ENCODE peak calls at places on chromosomes 7 and 10, in five cellular contexts. R is GM23248, W is PC-9, Y is neural progenitor cell, V is SK-N-SH. C is an unnamed sample.

GRCh38 chr7:106504207-106504606 is 156.8 kb downstream of the CCDC71L start:
- DNase-seq in V (no peak), W (no peak), R (no peak), Y (no peak), C (no peak)

GRCh38 chr7:44313621-44314031 is 11.8 kb downstream of the CAMK2B start:
- DNase-seq in V (no peak), Y (no peak), R (no peak), W (no peak), C (no peak)

GRCh38 chr7:155870334-155871180 is 58.3 kb upstream of the SHH start:
- DNase-seq in V (no peak), R (no peak), W (no peak), Y (no peak), C (no peak)

GRCh38 chr7:158631574-158632195 is 44.1 kb upstream of the PTPRN2 start:
- DNase-seq in Y (no peak), V (no peak), W (no peak), R (no peak), C (no peak)

GRCh38 chr10:94212876-94213595 is 149.7 kb downstream of the NOC3L start:
- DNase-seq in R (peak; percentile 49), Y (no peak), V (no peak), W (peak; percentile 30), C (no peak)

GRCh38 chr10:80530251-80530650 is 7.5 kb upstream of the SH2D4B start:
- DNase-seq in V (peak; percentile 42), Y (no peak), R (peak; percentile 34), W (peak; percentile 67), C (no peak)

GRCh38 chr10:641149-642010 is 48.1 kb downstream of the DIP2C start:
- DNase-seq in Y (no peak), V (no peak), W (no peak), R (no peak), C (no peak)

GRCh38 chr7:130148561-130148960 is 56.6 kb downstream of the TMEM209 start:
- DNase-seq in W (no peak), V (no peak), Y (no peak), R (no peak), C (no peak)

GRCh38 chr10:86958109-86958830 is at the start of gene SNCG:
- DNase-seq in V (no peak), R (peak; percentile 40), Y (no peak), W (no peak), C (no peak)

GRCh38 chr7:40889560-40889959 is 754.8 kb downstream of the SUGCT start:
- DNase-seq in W (no peak), Y (no peak), V (no peak), R (no peak), C (no peak)

GRCh38 chr7:106757846-106758245 is 96.9 kb upstream of the CCDC71L start:
- DNase-seq in W (no peak), R (peak; percentile 60), V (no peak), Y (no peak), C (no peak)

GRCh38 chr10:70880077-70880534 is 8.3 kb downstream of the PCBD1 start:
- DNase-seq in W (peak; percentile 76), R (peak; percentile 82), V (peak; percentile 80), Y (peak; percentile 84), C (peak; percentile 89)

GRCh38 chr7:4189151-4189570 is 492.9 kb upstream of the FOXK1 start:
- DNase-seq in R (no peak), W (no peak), Y (peak; percentile 17), V (peak; percentile 89), C (no peak)

GRCh38 chr7:42794673-42795072 is 117.2 kb downstream of the C7orf25 start:
- DNase-seq in W (no peak), R (no peak), V (no peak), Y (no peak), C (no peak)

GRCh38 chr10:44984671-44985101 is 6.1 kb upstream of the DEPP1 start:
- DNase-seq in W (no peak), R (no peak), V (no peak), Y (no peak), C (no peak)

GRCh38 chr7:37284805-37285211 is 163.9 kb downstream of the ELMO1 start:
- DNase-seq in V (peak; percentile 72), W (peak; percentile 19), R (peak; percentile 2), Y (peak; percentile 66), C (peak; percentile 78)

GRCh38 chr7:33832326-33832725 is 73.0 kb upstream of the BMPER start:
- DNase-seq in V (no peak), W (no peak), Y (peak; percentile 38), R (peak; percentile 27), C (no peak)

GRCh38 chr7:140610204-140611165 is 30.1 kb downstream of the DENND2A start:
- DNase-seq in V (no peak), R (peak; percentile 27), Y (no peak), W (peak; percentile 30), C (no peak)

GRCh38 chr7:234712-235553 is 42.6 kb downstream of the FAM20C start:
- DNase-seq in R (peak; percentile 64), W (peak; percentile 90), V (no peak), Y (no peak), C (no peak)

GRCh38 chr7:27225005-27225934 is 17.3 kb upstream of the EVX1 start:
- DNase-seq in R (no peak), Y (peak; percentile 77), W (no peak), V (no peak), C (peak; percentile 66)

GRCh38 chr7:44912775-44913347 is 27.5 kb upstream of the PURB start:
- DNase-seq in W (peak; percentile 72), V (peak; percentile 58), R (no peak), Y (no peak), C (no peak)

DNA sequence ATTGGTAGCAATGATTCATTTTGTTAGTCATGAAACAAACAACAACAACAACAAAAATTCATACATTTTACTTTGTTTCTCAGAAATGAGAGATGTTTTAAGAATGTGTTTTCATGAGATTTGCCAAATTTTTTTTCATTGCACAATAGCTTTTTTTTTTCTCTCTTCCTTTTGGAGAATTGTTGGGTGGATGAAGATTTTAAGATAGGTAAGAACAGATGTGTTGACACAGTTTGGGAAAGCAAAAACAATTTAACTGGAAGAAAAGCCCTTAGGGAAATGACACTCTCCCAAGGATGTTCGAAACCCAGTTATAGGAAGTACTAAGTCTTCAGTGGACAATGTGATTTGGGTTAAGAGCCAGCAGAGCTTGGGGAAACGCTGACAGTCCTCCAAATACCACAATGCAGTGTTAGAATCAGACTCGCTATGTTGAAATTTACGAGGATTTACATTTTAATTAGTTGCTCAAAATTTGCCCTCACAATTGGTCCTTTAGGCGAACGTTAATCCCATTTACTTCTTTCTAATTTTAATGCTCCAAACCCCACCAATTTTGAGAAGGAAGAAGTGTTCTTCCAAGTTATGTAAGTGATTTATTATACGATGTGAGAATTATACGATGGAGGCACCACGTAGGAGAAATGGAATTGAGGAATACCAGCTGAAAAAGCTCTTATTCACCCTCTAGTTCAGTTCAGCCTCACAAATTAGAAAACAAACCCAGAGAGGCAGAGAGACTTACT is 61.2 kb downstream of the HHEX start:
- DNase-seq in R (peak; percentile 56), Y (peak; percentile 16), V (no peak), W (no peak), C (no peak)
- H3K4me2 ChIP-seq in R (peak overlapping the region; percentile 52), Y (no peak overlapping the region), V (no peak overlapping the region), W (no peak overlapping the region), C (no peak overlapping the region)

GRCh38 chr7:46134795-46135194 is 213.7 kb upstream of the IGFBP3 start:
- DNase-seq in Y (no peak), W (no peak), V (no peak), R (no peak), C (no peak)
- H3F3A ChIP-seq in Y (no peaks in the 10 kb centered on the region), W (peaks cover 13% of the 10 kb centered on the region), V (peaks cover 10% of the 10 kb centered on the region), R (peaks cover 13% of the 10 kb centered on the region), C (no peaks in the 10 kb centered on the region)

DNA sequence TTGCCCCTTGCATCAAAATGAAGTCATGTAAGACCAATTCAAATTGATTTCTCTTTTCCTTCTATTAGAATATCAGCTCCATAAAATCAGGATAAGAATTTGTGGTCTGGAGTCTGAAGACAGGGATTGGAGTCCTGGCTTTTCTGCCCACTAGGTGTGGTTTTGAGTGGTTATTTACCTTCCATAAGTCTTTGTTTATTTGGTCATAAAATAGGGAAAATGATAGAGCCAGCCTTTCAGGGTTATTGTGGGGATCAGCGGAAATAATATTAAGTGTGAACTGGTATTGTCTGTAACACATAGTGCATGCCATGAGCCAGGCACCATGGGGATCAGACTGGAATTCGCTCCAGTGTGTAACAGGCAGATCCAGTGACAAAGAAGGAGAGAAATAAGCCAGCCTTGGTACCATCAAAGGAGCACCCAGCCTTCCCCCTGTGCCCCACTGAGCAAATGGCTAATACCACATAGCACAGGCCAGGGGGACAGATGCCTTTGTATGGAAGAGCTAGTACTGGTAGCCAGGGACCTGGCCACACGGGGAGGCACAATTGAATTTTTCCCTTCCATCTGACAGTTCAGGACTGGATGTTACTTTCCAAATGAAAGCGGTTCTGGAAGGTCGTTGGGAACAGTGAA is 509.7 kb upstream of the PODXL start:
- DNase-seq in R (peak; percentile 44), W (no peak), V (no peak), Y (peak; percentile 9), C (no peak)
- H3K4me2 ChIP-seq in R (peak overlapping the region; percentile 59), W (peak overlapping the region; percentile 50), V (peak overlapping the region; percentile 49), Y (no peak overlapping the region), C (no peak overlapping the region)

GRCh38 chr7:24874791-24875190 is 105.2 kb downstream of the OSBPL3 start:
- DNase-seq in V (no peak), R (no peak), Y (no peak), W (no peak), C (no peak)
- H3F3A ChIP-seq in V (peaks cover 7% of the 10 kb centered on the region), R (no peaks in the 10 kb centered on the region), Y (no peaks in the 10 kb centered on the region), W (no peaks in the 10 kb centered on the region), C (no peaks in the 10 kb centered on the region)

GRCh38 chr7:134480202-134480601 is 21.3 kb upstream of the AKR1B1 start:
- DNase-seq in R (no peak), Y (no peak), V (no peak), W (no peak), C (no peak)
- H3K4me2 ChIP-seq in R (peak overlapping the region; percentile 70), Y (no peak overlapping the region), V (peak overlapping the region; percentile 8), W (peak overlapping the region; percentile 75), C (no peak overlapping the region)

GRCh38 chr7:6130007-6130587 is 98.9 kb downstream of the ANKRD61 start:
- DNase-seq in R (no peak), Y (no peak), W (no peak), V (no peak), C (peak; percentile 6)
- H3F3A ChIP-seq in R (no peaks in the 10 kb centered on the region), Y (no peaks in the 10 kb centered on the region), W (no peaks in the 10 kb centered on the region), V (peaks cover 4% of the 10 kb centered on the region), C (no peaks in the 10 kb centered on the region)

GRCh38 chr10:98134117-98134430 is 383 bp upstream of the R3HCC1L start:
- DNase-seq in Y (no peak), V (no peak), R (peak; percentile 84), W (no peak), C (no peak)
- H3K4me2 ChIP-seq in Y (peak overlapping the region; percentile 79), V (peak overlapping the region; percentile 85), R (peak overlapping the region; percentile 91), W (peak overlapping the region; percentile 97), C (peak overlapping the region; percentile 98)